ENCODE peak calls at places on chromosomes 2 and 18, in five cellular contexts. One of them, this sample, is unnamed. For H3K4me1, the result is how much of the 10 kb centered on the place peaks cover.

GRCh38 chr2:219399716-219400478 is 12.2 kb upstream of the DNPEP start:
- DNase-seq in GM23248: no peak
- DNase-seq in SK-N-SH: no peak
- DNase-seq in HCT116: no peak
- DNase-seq in PC-3: no peak
- DNase-seq in this sample: no peak

GRCh38 chr2:239870276-239870675 is 154.9 kb downstream of the NDUFA10 start:
- DNase-seq in SK-N-SH: no peak
- DNase-seq in HCT116: no peak
- DNase-seq in GM23248: no peak
- DNase-seq in PC-3: no peak
- DNase-seq in this sample: no peak

GRCh38 chr2:25281581-25281980 is 60.1 kb downstream of the DNMT3A start:
- DNase-seq in HCT116: no peak
- DNase-seq in PC-3: no peak
- DNase-seq in SK-N-SH: no peak
- DNase-seq in GM23248: no peak
- DNase-seq in this sample: no peak

GRCh38 chr2:200578778-200579177 is 7.0 kb upstream of the AOX1 start:
- DNase-seq in SK-N-SH: no peak
- DNase-seq in HCT116: no peak
- DNase-seq in PC-3: peak
- DNase-seq in GM23248: peak
- DNase-seq in this sample: no peak

GRCh38 chr2:155377178-155377780 is 678.8 kb downstream of the KCNJ3 start:
- DNase-seq in SK-N-SH: no peak
- DNase-seq in HCT116: peak
- DNase-seq in PC-3: peak
- DNase-seq in GM23248: peak
- DNase-seq in this sample: peak

GRCh38 chr2:172889287-172889686 is 153.6 kb downstream of the RAPGEF4 start:
- DNase-seq in HCT116: no peak
- DNase-seq in GM23248: no peak
- DNase-seq in PC-3: no peak
- DNase-seq in SK-N-SH: no peak
- DNase-seq in this sample: no peak

GRCh38 chr2:219174801-219175200 is 1.9 kb downstream of the CNPPD1 start:
- DNase-seq in HCT116: no peak
- DNase-seq in GM23248: no peak
- DNase-seq in SK-N-SH: no peak
- DNase-seq in PC-3: no peak
- DNase-seq in this sample: no peak

GRCh38 chr2:96409543-96410184 is 74.1 kb downstream of the NCAPH start:
- DNase-seq in GM23248: no peak
- DNase-seq in SK-N-SH: peak
- DNase-seq in PC-3: no peak
- DNase-seq in HCT116: no peak
- DNase-seq in this sample: peak

GRCh38 chr2:202091476-202091875 is 18.4 kb downstream of the KIAA2012 start:
- DNase-seq in GM23248: no peak
- DNase-seq in HCT116: no peak
- DNase-seq in PC-3: no peak
- DNase-seq in SK-N-SH: no peak
- DNase-seq in this sample: no peak

GRCh38 chr18:79849328-79850207 is 51.8 kb downstream of the KCNG2 start:
- DNase-seq in PC-3: no peak
- DNase-seq in GM23248: no peak
- DNase-seq in HCT116: no peak
- DNase-seq in SK-N-SH: no peak
- DNase-seq in this sample: no peak

GRCh38 chr2:211875488-211875887 is 663.1 kb downstream of the ERBB4 start:
- DNase-seq in SK-N-SH: no peak
- DNase-seq in PC-3: peak
- DNase-seq in HCT116: no peak
- DNase-seq in GM23248: no peak
- DNase-seq in this sample: no peak

GRCh38 chr2:201847483-201847882 is 41.1 kb downstream of the CDK15 start:
- DNase-seq in HCT116: no peak
- DNase-seq in PC-3: no peak
- DNase-seq in SK-N-SH: no peak
- DNase-seq in GM23248: peak
- DNase-seq in this sample: no peak

GRCh38 chr2:182716665-182716990 is 571 bp downstream of the DNAJC10 start:
- DNase-seq in HCT116: no peak
- DNase-seq in GM23248: no peak
- DNase-seq in PC-3: peak
- DNase-seq in SK-N-SH: no peak
- DNase-seq in this sample: no peak

GRCh38 chr2:128169497-128169896 is 78.5 kb downstream of the UGGT1 start:
- DNase-seq in HCT116: no peak
- DNase-seq in GM23248: peak
- DNase-seq in SK-N-SH: no peak
- DNase-seq in PC-3: no peak
- DNase-seq in this sample: no peak

GRCh38 chr2:16250466-16250865 is 310.1 kb downstream of the MYCN start:
- DNase-seq in GM23248: no peak
- DNase-seq in SK-N-SH: no peak
- DNase-seq in HCT116: no peak
- DNase-seq in PC-3: no peak
- DNase-seq in this sample: no peak

GRCh38 chr2:135984199-135985017 is 1.0 kb downstream of the DARS1 start:
- DNase-seq in SK-N-SH: no peak
- DNase-seq in GM23248: peak
- DNase-seq in PC-3: no peak
- DNase-seq in HCT116: no peak
- DNase-seq in this sample: no peak

GRCh38 chr2:8550932-8551621 is 130.8 kb upstream of the ID2 start:
- DNase-seq in HCT116: no peak
- DNase-seq in PC-3: no peak
- DNase-seq in GM23248: no peak
- DNase-seq in SK-N-SH: no peak
- DNase-seq in this sample: no peak

GRCh38 chr2:222844323-222844722 is 16.5 kb upstream of the ACSL3 start:
- DNase-seq in HCT116: peak
- DNase-seq in GM23248: peak
- DNase-seq in PC-3: peak
- DNase-seq in SK-N-SH: no peak
- DNase-seq in this sample: no peak

GRCh38 chr2:236762628-236763027 is 193.0 kb downstream of the ACKR3 start:
- DNase-seq in HCT116: no peak
- DNase-seq in PC-3: peak
- DNase-seq in GM23248: peak
- DNase-seq in SK-N-SH: no peak
- DNase-seq in this sample: no peak

GRCh38 chr18:70039186-70039585 is 91.5 kb upstream of the CD226 start:
- DNase-seq in SK-N-SH: no peak
- DNase-seq in PC-3: no peak
- DNase-seq in HCT116: no peak
- DNase-seq in GM23248: no peak
- DNase-seq in this sample: no peak

GRCh38 chr2:11203480-11203879 is 48.2 kb downstream of the SLC66A3 start:
- DNase-seq in PC-3: peak
- DNase-seq in HCT116: peak
- DNase-seq in SK-N-SH: no peak
- DNase-seq in GM23248: peak
- DNase-seq in this sample: no peak

GRCh38 chr2:130825972-130826253 is 10.8 kb upstream of the ARHGEF4 start:
- DNase-seq in HCT116: no peak
- DNase-seq in GM23248: no peak
- DNase-seq in SK-N-SH: no peak
- DNase-seq in PC-3: no peak
- DNase-seq in this sample: no peak

GRCh38 chr2:9814129-9814868 is 29.0 kb upstream of the TAF1B start:
- DNase-seq in PC-3: no peak
- DNase-seq in HCT116: no peak
- DNase-seq in GM23248: no peak
- DNase-seq in SK-N-SH: no peak
- DNase-seq in this sample: no peak

GRCh38 chr18:26489191-26489590 is 59.2 kb downstream of the KCTD1 start:
- DNase-seq in PC-3: no peak
- DNase-seq in HCT116: no peak
- DNase-seq in SK-N-SH: no peak
- DNase-seq in GM23248: no peak
- DNase-seq in this sample: no peak

GRCh38 chr2:156486175-156486574 is 50.0 kb downstream of the GPD2 start:
- DNase-seq in GM23248: no peak
- DNase-seq in HCT116: no peak
- DNase-seq in PC-3: peak
- DNase-seq in SK-N-SH: no peak
- DNase-seq in this sample: no peak
- H3K9ac ChIP-seq in GM23248: no peak
- H3K9ac ChIP-seq in HCT116: no peak
- H3K9ac ChIP-seq in PC-3: no peak
- H3K9ac ChIP-seq in SK-N-SH: no peak
- H3K9ac ChIP-seq in this sample: no peak

GRCh38 chr18:3346487-3346886 is 84.6 kb downstream of the MYL12B start:
- DNase-seq in GM23248: no peak
- DNase-seq in SK-N-SH: no peak
- DNase-seq in HCT116: no peak
- DNase-seq in PC-3: no peak
- DNase-seq in this sample: no peak

GRCh38 chr18:3347286-3347803 is 85.4 kb downstream of the MYL12B start:
- DNase-seq in HCT116: no peak
- DNase-seq in PC-3: no peak
- DNase-seq in GM23248: no peak
- DNase-seq in SK-N-SH: no peak
- DNase-seq in this sample: peak

GRCh38 chr18:3350021-3350420 is 88.1 kb downstream of the MYL12B start:
- DNase-seq in GM23248: no peak
- DNase-seq in PC-3: no peak
- DNase-seq in SK-N-SH: no peak
- DNase-seq in HCT116: no peak
- DNase-seq in this sample: no peak

GRCh38 chr18:3354506-3354905 is 92.6 kb downstream of the MYL12B start:
- DNase-seq in PC-3: no peak
- DNase-seq in GM23248: no peak
- DNase-seq in SK-N-SH: no peak
- DNase-seq in HCT116: no peak
- DNase-seq in this sample: no peak

GRCh38 chr18:3350566-3351527 is 88.9 kb downstream of the MYL12B start:
- DNase-seq in GM23248: peak
- DNase-seq in PC-3: peak
- DNase-seq in HCT116: peak
- DNase-seq in SK-N-SH: no peak
- DNase-seq in this sample: no peak
- TF ChIP-seq EZH2phosphoT487 in GM23248: no peak
- TF ChIP-seq EZH2phosphoT487 in PC-3: no peak
- TF ChIP-seq EZH2phosphoT487 in HCT116: no peak
- TF ChIP-seq EZH2phosphoT487 in SK-N-SH: no peak
- TF ChIP-seq EZH2phosphoT487 in this sample: no peak

GRCh38 chr18:44716697-44717163 is 36.0 kb downstream of the SETBP1 start:
- DNase-seq in GM23248: peak
- DNase-seq in SK-N-SH: no peak
- DNase-seq in HCT116: no peak
- DNase-seq in PC-3: no peak
- DNase-seq in this sample: no peak
- H3K4me1 ChIP-seq in GM23248: under half
- H3K4me1 ChIP-seq in SK-N-SH: under half
- H3K4me1 ChIP-seq in HCT116: under half
- H3K4me1 ChIP-seq in PC-3: under half
- H3K4me1 ChIP-seq in this sample: under half

GRCh38 chr2:190477563-190478454 is 56.7 kb downstream of the NEMP2 start:
- DNase-seq in GM23248: peak
- DNase-seq in HCT116: no peak
- DNase-seq in SK-N-SH: no peak
- DNase-seq in PC-3: no peak
- DNase-seq in this sample: no peak
- H3K9ac ChIP-seq in GM23248: no peak
- H3K9ac ChIP-seq in HCT116: no peak
- H3K9ac ChIP-seq in SK-N-SH: no peak
- H3K9ac ChIP-seq in PC-3: no peak
- H3K9ac ChIP-seq in this sample: no peak